ENCODE peak calls at places on chromosomes 1 and 21, in five cellular contexts. J is A549, L is SK-N-SH, M is IMR-90, T is K562. C is an unnamed sample.

GRCh38 chr1:30778156-30778978 is 20.8 kb upstream of the LAPTM5 start:
- DNase-seq in L (peak; percentile 84), M (peak; percentile 85), J (no peak), T (peak; percentile 100), C (no peak)

GRCh38 chr1:59083946-59084865 is 212.7 kb upstream of the FGGY start:
- DNase-seq in T (peak; percentile 23), J (no peak), L (no peak), M (peak; percentile 41), C (no peak)

GRCh38 chr1:17248781-17249180 is at the start of gene PADI3:
- DNase-seq in L (no peak), T (peak; percentile 50), J (no peak), M (no peak), C (no peak)

GRCh38 chr1:111776397-111776796 is 20.7 kb downstream of the DDX20 start:
- DNase-seq in J (no peak), T (no peak), M (peak; percentile 42), L (no peak), C (no peak)

GRCh38 chr21:45404726-45405270 is at the start of gene COL18A1:
- DNase-seq in M (peak; percentile 42), J (peak; percentile 47), L (peak; percentile 98), T (peak; percentile 71), C (no peak)

GRCh38 chr1:64915381-64916274 is 50.7 kb downstream of the JAK1 start:
- DNase-seq in J (peak; percentile 81), T (no peak), L (peak; percentile 39), M (peak; percentile 94), C (no peak)

GRCh38 chr21:16418663-16419062 is 688.9 kb downstream of the USP25 start:
- DNase-seq in J (no peak), L (no peak), M (no peak), T (no peak), C (no peak)

GRCh38 chr1:10561955-10562354 is 87.2 kb downstream of the PEX14 start:
- DNase-seq in L (no peak), M (no peak), J (no peak), T (peak; percentile 45), C (no peak)

GRCh38 chr1:19138958-19139581 is 71.0 kb downstream of the UBR4 start:
- DNase-seq in L (no peak), T (no peak), J (no peak), M (no peak), C (no peak)

GRCh38 chr1:46942086-46942485 is 810 bp upstream of the CYP4A11 start:
- DNase-seq in L (no peak), T (no peak), J (no peak), M (no peak), C (no peak)

GRCh38 chr1:214581785-214582184 is 21.2 kb upstream of the CENPF start:
- DNase-seq in J (peak; percentile 47), L (no peak), M (peak; percentile 91), T (no peak), C (no peak)

GRCh38 chr1:14699596-14699995 is 101.1 kb downstream of the KAZN start:
- DNase-seq in J (no peak), L (no peak), T (no peak), M (no peak), C (no peak)

GRCh38 chr1:9825101-9826074 is 1.6 kb upstream of the CLSTN1 start:
- DNase-seq in L (no peak), J (peak; percentile 86), M (peak; percentile 51), T (peak; percentile 39), C (peak; percentile 20)

GRCh38 chr1:192832492-192832891 is 23.7 kb downstream of the RGS2 start:
- DNase-seq in J (no peak), T (no peak), L (no peak), M (no peak), C (no peak)

GRCh38 chr1:38289034-38289433 is 242.4 kb upstream of the POU3F1 start:
- DNase-seq in J (no peak), M (no peak), T (no peak), L (no peak), C (no peak)

GRCh38 chr1:54053745-54054437 is 483 bp downstream of the TCEANC2 start:
- DNase-seq in J (no peak), L (no peak), T (peak; percentile 48), M (peak; percentile 10), C (no peak)

DNA sequence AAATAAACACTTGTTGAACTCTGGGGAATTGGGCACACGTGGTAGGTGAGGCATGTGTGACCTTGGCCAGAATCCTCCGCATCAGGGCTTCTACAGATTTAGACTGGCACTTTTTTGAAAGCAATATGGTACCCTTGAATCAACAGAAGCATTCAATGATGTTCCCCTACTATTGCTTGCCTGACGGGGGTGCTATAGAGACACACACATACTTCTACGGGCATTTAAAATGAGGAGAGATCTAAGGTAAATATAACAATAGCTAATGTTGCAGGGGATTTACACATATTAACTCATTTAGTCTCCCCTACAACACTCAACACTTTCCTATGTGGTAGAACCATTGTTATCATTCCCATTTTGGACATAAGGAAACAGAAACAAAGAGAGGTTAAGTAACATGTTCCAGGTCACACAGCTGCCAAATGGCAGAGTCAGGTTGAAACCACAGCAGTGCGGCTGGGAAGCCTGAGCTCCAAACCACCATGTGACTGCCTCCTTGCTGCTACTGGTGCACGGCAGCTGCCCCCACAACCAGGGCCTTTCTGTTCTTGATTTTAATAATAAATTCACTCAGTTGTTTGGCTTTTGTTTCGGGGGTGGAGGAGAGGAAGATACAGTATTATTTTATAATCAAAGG is 147.4 kb downstream of the ZNF281 start:
- DNase-seq in L (no peak), T (peak; percentile 36), M (no peak), J (no peak), C (peak; percentile 43)
- TF ChIP-seq RCOR1 in L (no peak), T (no peak), M (no peak), J (no peak), C (no peak)

DNA sequence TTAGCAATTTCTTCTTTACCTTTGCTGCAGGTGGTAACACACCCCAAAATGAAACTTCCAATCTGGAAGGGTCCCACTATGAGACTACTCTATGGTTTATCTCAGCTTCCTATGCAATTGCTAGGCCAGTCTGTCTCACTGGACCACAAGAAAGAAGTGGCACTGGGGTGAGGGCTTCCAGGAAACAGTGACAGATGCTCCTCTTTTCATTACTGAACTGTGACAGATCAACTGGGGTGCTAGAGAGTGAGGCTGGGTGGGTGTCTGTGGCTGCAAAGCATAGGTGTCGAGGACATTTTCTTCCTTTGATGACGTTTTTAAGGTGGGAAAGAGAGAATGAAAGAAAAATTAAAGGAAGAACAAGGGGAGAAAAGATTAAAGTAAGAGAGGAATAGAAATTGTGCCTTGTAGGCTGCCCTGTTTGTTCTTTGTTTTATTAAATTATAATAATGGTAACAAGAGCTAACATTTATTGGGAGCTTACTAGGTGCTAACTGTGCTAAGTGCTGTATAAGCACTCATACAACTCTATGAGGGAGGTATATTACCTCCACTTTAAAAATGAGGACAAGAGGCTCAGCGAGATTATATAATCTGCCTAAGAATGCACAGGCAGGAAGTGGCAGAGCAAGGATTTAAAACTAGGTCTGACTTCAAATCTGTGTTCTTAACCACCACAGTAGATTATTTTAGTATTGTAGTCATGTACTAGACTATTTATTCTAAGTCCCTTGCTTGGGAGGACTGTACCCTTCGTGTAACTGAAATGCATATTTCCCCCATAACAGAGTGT is 27.8 kb upstream of the DMRTA2 start:
- DNase-seq in L (no peak), J (no peak), M (no peak), T (no peak), C (no peak)
- TF ChIP-seq RCOR1 in L (no peak), J (no peak), M (no peak), T (no peak), C (no peak)

DNA sequence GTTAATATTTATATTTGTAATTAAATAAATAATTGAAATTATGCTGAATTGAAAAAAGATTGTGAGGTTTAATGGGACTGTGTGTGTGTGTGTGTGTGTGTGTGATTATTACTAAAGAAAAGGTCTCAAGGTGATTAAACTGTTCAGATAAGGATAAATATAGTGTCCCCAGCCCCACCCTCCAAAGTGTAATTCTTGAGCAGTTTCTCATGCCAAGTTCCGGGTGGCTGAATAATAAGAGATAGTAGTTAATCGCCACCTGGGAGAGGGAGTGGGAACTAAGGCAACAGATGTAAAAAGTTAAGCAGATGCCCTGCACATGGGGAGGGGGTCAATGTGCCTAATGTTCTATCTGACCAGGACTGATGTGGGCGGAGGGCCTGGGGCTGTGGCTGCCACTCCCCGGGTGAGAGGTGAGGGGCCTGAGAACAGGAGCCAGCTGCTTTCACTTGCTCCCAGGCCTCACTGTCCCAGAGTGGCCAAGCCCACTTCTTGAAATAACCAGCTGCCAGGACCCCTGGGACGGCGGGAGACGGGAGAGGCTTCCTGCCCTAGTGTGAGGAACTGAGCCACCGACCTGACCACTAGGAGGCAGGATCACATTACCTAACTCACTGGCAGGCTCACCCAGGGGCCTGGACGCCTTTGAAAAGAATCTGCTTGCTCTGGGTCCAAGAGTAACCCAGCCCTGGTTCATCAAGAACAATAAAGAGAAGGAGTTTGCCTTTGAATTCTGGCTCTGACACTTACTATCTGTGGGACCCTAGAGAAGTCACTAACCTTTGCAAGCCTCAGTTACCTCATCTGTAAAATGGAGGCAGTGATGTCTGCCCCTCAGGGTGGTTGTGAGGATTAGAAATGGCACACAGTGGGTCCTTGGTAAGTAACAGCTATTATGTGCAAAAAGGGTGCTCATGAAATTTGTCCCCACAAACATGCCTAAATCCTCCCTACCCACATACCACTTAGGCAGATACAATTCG is 179.2 kb downstream of the ATG4C start:
- DNase-seq in T (peak; percentile 54), L (peak; percentile 66), M (peak; percentile 14), J (peak; percentile 37), C (no peak)
- TF ChIP-seq RCOR1 in T (no peak), L (no peak), M (no peak), J (no peak), C (no peak)

DNA sequence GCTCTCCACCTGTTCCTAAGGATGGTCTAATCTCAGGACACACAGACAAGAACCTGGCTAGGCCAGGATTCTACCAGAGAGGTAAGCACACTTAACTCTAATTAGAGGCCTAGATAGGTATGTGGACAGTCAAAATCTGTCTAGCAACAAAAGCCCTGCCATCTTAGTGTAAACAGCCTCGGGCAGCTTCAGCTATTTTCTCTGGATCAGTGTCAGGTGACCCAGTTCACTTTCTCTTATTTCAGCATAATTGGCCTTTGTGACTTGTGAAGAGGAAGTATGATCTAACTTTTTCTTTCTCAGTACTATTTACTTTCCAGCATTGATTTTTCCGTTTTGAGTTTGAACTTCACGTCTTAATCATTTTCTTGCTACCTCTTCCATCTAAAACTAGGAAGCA is 217.7 kb downstream of the CRB1 start:
- DNase-seq in T (no peak), J (no peak), M (no peak), L (no peak), C (no peak)
- TF ChIP-seq RCOR1 in T (no peak), J (no peak), M (no peak), L (no peak), C (no peak)

DNA sequence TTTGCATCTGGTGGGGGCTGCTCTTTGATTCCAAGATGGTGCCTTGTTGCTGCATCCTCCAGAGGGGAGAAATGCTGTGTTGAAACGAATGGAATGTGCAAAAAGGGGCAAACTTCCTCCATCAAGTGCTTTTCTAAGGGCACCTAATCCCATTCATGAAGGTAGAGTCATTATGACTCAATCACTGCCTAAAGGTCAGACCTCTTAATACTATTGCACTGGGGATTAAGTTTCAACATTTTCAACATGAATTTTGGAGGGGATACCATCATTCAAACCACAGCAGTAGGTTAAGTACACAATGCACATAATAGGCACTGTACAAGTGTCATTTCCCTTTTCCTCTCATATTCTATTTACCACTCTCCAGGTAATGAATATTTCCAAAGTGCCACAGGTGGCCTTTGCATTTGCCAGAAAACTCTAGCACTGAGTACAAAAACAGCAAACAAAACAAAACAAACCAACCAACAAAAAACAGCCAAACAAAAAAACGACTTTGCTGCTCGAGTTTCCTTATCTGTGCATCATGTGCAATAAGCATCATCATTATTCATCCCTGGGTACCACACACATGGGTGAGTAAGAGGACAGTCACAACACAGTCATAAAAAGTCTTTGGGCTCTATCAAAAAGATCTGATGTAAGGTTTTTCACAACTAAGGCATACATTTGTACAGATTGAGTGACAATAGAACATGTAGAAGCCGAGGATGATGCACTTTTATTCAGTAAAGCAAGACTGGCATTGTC is 42.5 kb downstream of the IFI44 start:
- DNase-seq in M (peak; percentile 65), J (no peak), L (no peak), T (no peak), C (no peak)
- TF ChIP-seq RCOR1 in M (no peak), J (no peak), L (no peak), T (no peak), C (no peak)

C was measured in GM12878.